ENCODE peak calls at places on chromosomes 11 and 22, in four cellular contexts. Z is mammary epithelial cell, P is HCT116, M is DND-41. U is an unnamed sample.

GRCh38 chr11:68150029-68150428 is 28.8 kb upstream of the CHKA start:
- DNase-seq in Z (peak), P (no peak), M (no peak), U (no peak)

GRCh38 chr11:65083834-65084597 is at the start of the genes CDCA5 and ZFPL1:
- DNase-seq in Z (peak), P (peak), M (peak), U (peak)

GRCh38 chr11:31450841-31451240 is 58.6 kb downstream of the IMMP1L start:
- DNase-seq in Z (no peak), P (no peak), M (no peak), U (no peak)

GRCh38 chr11:108522318-108522717 is 24.1 kb upstream of the POGLUT3 start:
- DNase-seq in Z (no peak), P (no peak), M (no peak), U (no peak)

GRCh38 chr11:32729976-32730375 is 64.5 kb downstream of the CCDC73 start:
- DNase-seq in Z (no peak), P (no peak), M (no peak), U (no peak)

GRCh38 chr11:111788051-111788450 is 21.9 kb upstream of the PPP2R1B start:
- DNase-seq in Z (no peak), P (no peak), M (no peak), U (no peak)

GRCh38 chr22:40211481-40212052 is 33.8 kb downstream of the TNRC6B start:
- DNase-seq in Z (no peak), P (no peak), M (no peak), U (no peak)

GRCh38 chr11:117498791-117499190 is 171.1 kb downstream of the CEP164 start:
- DNase-seq in Z (no peak), P (no peak), M (no peak), U (no peak)

GRCh38 chr22:22214819-22215329 is 29.7 kb upstream of the VPREB1 start:
- DNase-seq in Z (no peak), P (no peak), M (no peak), U (no peak)

GRCh38 chr11:130206141-130206540 is 46.6 kb downstream of the ST14 start:
- DNase-seq in Z (no peak), P (no peak), M (no peak), U (no peak)

GRCh38 chr11:88709567-88709966 is 356.2 kb downstream of the GRM5 start:
- DNase-seq in Z (peak), P (no peak), M (no peak), U (peak)

GRCh38 chr11:116870054-116870453 is 32.6 kb upstream of the APOA1 start:
- DNase-seq in Z (no peak), P (no peak), M (no peak), U (no peak)

GRCh38 chr11:76269247-76269646 is 62.9 kb upstream of the WNT11 start:
- DNase-seq in Z (no peak), P (no peak), M (no peak), U (peak)

GRCh38 chr11:77669848-77670511 is 32.4 kb upstream of the CLNS1A start:
- DNase-seq in Z (no peak), P (no peak), M (no peak), U (peak)

GRCh38 chr22:36016656-36017055 is 12.0 kb downstream of the RBFOX2 start:
- DNase-seq in Z (no peak), P (no peak), M (no peak), U (no peak)

GRCh38 chr11:19232910-19233503 is 7.7 kb downstream of the E2F8 start:
- DNase-seq in Z (peak), P (peak), M (no peak), U (peak)

GRCh38 chr11:11407065-11407737 is 54.2 kb upstream of the CSNK2A3 start:
- DNase-seq in Z (no peak), P (no peak), M (no peak), U (no peak)

GRCh38 chr11:6402561-6402981 is 12.3 kb downstream of the SMPD1 start:
- DNase-seq in Z (no peak), P (no peak), M (peak), U (no peak)

GRCh38 chr11:47688101-47688500 is 27.1 kb downstream of the AGBL2 start:
- DNase-seq in Z (no peak), P (no peak), M (no peak), U (no peak)

GRCh38 chr22:25077964-25078363 is 121.7 kb upstream of the CRYBB3 start:
- DNase-seq in Z (no peak), P (no peak), M (no peak), U (no peak)

GRCh38 chr11:29125621-29126020 is 891.2 kb downstream of the KCNA4 start:
- DNase-seq in Z (no peak), P (no peak), M (no peak), U (no peak)

GRCh38 chr11:101323997-101324396 is 194.4 kb upstream of the PGR start:
- DNase-seq in Z (peak), P (no peak), M (no peak), U (no peak)

GRCh38 chr22:22226448-22227187 is 18.0 kb upstream of the VPREB1 start:
- DNase-seq in Z (no peak), P (no peak), M (no peak), U (no peak)

GRCh38 chr11:98455500-98456186 is 565.1 kb upstream of the CNTN5 start:
- DNase-seq in Z (no peak), P (no peak), M (no peak), U (no peak)

GRCh38 chr11:104956528-104956927 is 11.8 kb downstream of the CASP4 start:
- DNase-seq in Z (peak), P (no peak), M (no peak), U (no peak)

GRCh38 chr11:102451693-102452460 is 688 bp downstream of the TMEM123 start:
- DNase-seq in Z (peak), P (no peak), M (peak), U (peak)

GRCh38 chr22:43330178-43331063 is 12.8 kb downstream of the SCUBE1 start:
- DNase-seq in Z (no peak), P (no peak), M (no peak), U (no peak)

GRCh38 chr11:83027794-83028193 is 43.9 kb downstream of the RAB30 start:
- DNase-seq in Z (no peak), P (no peak), M (no peak), U (no peak)

GRCh38 chr11:10108901-10109665 is 184.9 kb downstream of the SBF2 start:
- DNase-seq in Z (no peak), P (no peak), M (no peak), U (peak)

GRCh38 chr11:64710418-64711137 is 12.4 kb downstream of the NRXN2 start:
- DNase-seq in Z (peak), P (no peak), M (no peak), U (peak)

GRCh38 chr11:2302280-2302843 is 549 bp downstream of the TSPAN32 start:
- DNase-seq in Z (no peak), P (no peak), M (no peak), U (no peak)

GRCh38 chr11:96114178-96115070 is 190.5 kb upstream of the MTMR2 start:
- DNase-seq in Z (peak), P (no peak), M (no peak), U (no peak)

GRCh38 chr11:134142536-134142935 is 73.7 kb downstream of the JAM3 start:
- DNase-seq in Z (no peak), P (no peak), M (no peak), U (peak)

GRCh38 chr11:103055174-103055890 is 36.6 kb downstream of the DCUN1D5 start:
- DNase-seq in Z (peak), P (peak), M (no peak), U (peak)

GRCh38 chr22:35341090-35341874 is 39.6 kb upstream of the HMOX1 start:
- DNase-seq in Z (no peak), P (no peak), M (no peak), U (no peak)

GRCh38 chr11:86081465-86081864 is 12.6 kb upstream of the PICALM start:
- DNase-seq in Z (no peak), P (no peak), M (no peak), U (no peak)

GRCh38 chr22:48494968-48495750 is 1332.5 kb downstream of the BRD1 start:
- DNase-seq in Z (no peak), P (no peak), M (no peak), U (no peak)

GRCh38 chr11:96394773-96395172 is 5.0 kb downstream of the JRKL start:
- DNase-seq in Z (no peak), P (no peak), M (no peak), U (no peak)

GRCh38 chr11:69278091-69278867 is 15.7 kb upstream of the MYEOV start:
- DNase-seq in Z (no peak), P (no peak), M (no peak), U (no peak)
- H3K9ac ChIP-seq in Z (no peak), P (no peak), M (no peak), U (no peak)

DNA sequence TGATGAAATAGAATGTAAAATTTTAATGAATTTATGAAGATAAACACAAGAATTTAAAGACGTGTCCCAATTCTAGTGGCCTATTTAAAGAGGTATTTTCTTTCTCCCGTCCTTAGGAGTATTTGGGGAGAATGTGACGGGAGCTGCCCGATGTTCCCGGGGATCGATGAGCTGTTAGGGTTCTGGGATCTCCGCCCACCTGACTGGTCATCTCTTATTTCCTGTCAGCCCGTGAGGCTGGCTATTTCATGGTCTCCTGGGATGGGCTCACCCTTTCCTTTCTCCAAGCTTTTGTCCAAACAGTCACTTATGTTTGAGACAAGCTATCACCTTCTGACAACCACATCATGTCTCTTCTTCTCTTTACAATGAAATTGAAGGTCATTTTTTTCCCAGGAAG is 16.9 kb upstream of the CLMP start:
- DNase-seq in Z (no peak), P (no peak), M (no peak), U (peak)
- H3K4me2 ChIP-seq in Z (no peak), P (no peak), M (no peak), U (peak)

GRCh38 chr11:115477410-115477809 is 26.8 kb downstream of the CADM1 start:
- DNase-seq in Z (no peak), P (no peak), M (no peak), U (no peak)

GRCh38 chr11:115476463-115477286 is 27.5 kb downstream of the CADM1 start:
- DNase-seq in Z (no peak), P (no peak), M (no peak), U (no peak)

GRCh38 chr11:115475564-115475963 is 28.7 kb downstream of the CADM1 start:
- DNase-seq in Z (no peak), P (no peak), M (no peak), U (no peak)

GRCh38 chr11:115481528-115481927 is 22.7 kb downstream of the CADM1 start:
- DNase-seq in Z (no peak), P (no peak), M (no peak), U (no peak)

GRCh38 chr11:115480611-115481010 is 23.6 kb downstream of the CADM1 start:
- DNase-seq in Z (no peak), P (no peak), M (no peak), U (no peak)
- H3K9ac ChIP-seq in Z (no peak), P (no peak), M (no peak), U (no peak)

GRCh38 chr11:66239998-66240780 is 28.2 kb upstream of the RAB1B start:
- DNase-seq in Z (no peak), P (no peak), M (no peak), U (no peak)
- H3K4me2 ChIP-seq in Z (no peak), P (no peak), M (no peak), U (no peak)

DNA sequence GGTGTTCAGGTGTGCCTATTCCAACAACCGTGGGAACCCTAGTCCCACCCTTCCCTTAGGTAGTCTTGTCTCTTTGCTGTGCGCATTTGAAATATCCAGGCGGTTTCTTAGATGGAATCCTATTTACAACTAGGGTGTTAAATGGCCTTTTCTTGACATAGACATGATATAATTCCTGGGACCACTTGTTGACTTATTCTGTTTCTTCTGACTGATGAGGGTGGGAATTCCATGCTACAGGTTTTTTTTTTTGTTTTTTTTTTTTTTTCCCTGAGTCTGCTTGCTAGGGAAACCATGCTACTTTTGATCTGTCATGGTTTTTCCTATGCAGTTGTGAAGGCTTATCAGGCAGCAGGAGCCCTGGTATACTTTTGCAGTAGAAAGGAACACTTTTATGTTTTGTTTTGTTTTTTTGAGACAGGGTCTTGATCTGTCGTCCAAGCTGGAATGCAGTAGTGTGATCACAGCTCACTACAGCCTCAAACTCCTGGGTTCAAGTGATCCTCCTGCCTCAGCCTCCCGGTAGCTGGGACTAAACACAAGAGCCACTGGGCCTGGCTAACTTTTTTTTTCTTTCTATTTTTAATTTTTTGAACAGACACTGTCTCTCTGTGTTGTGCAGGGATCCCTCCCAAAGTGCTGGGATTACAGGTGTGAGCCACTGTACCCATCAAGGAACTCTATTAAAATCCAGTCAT is 1.5 kb downstream of the STIM1 start:
- DNase-seq in Z (no peak), P (no peak), M (no peak), U (no peak)
- H3K9ac ChIP-seq in Z (peak), P (no peak), M (peak), U (no peak)

DNA sequence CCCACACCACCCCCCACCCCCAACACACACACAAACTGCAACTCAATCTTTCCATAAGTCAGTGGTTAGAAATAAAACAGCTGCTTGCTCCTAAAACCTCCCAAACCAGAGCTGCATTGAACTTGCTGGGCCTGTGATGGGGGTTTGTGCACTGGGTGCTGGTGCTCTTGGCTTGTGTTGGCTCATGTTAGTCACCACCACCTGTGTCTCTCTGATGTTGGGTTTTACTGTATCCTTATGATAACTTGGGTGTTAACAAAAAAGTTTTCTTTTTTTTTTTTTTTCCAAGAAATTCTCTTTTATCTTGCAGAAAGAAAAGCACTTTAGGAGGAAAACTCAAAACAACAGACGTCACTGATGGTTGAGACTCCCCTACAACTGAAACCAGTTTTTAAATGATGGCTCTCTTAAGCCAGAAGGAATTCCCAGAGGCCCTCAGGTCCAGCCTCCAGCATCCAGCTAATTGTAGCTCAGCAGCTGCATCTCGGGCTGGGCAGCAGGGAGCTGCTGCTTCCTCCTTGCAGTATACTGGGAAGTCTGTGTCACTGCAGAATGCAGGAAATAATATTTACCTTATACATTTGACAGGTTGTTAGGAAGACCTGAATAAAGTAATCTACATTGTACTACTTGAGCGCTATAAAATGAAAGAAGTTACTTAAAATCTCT is 80.0 kb upstream of the DRD2 start:
- DNase-seq in Z (no peak), P (no peak), M (no peak), U (no peak)
- H3K4me2 ChIP-seq in Z (no peak), P (no peak), M (no peak), U (no peak)

DNA sequence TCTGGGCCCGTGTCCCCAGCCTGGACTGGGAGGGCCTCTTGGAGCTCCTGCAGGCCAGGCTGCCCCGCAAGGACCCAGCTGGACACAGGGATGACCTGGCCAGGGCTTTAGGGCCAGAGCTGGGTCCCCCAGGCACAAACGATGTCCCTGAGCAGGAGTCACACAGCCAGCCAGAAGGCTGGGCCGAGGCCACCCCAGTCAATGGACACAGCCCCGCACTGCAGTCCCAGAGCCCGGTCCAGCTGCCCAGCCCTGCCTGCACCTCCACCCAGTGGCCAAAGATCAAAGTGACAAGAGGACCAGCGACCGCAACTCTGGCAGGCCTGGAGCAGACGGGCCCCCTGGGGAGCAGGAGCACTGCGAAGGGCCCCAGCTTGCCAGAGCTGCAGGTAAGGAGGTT is 38.2 kb downstream of the TRIOBP start:
- DNase-seq in Z (no peak), P (no peak), M (no peak), U (peak)
- H3K9ac ChIP-seq in Z (no peak), P (no peak), M (no peak), U (no peak)